ENCODE peak calls at places on chromosomes 11 and 22, in eight cellular contexts. C is pancreas, A is ovary, Y is neuronal stem cell, R is HAP-1, F is lower lobe of right lung, S is tibial artery, P is endodermal cell. G is an unnamed sample.

GRCh38 chr22:32696089-32696488 is 105.4 kb upstream of the TIMP3 start:
- DNase-seq in C (no peak), A (no peak), Y (no peak), R (no peak), F (no peak), S (no peak), P (no peak), G (no peak)

GRCh38 chr11:2702771-2703486 is 3.1 kb upstream of the KCNQ1OT1 start:
- DNase-seq in C (no peak), A (peak; percentile 25), Y (no peak), R (no peak), F (peak; percentile 32), S (no peak), P (peak; percentile 53), G (no peak)

GRCh38 chr22:44957267-44957905 is 52.4 kb downstream of the PHF21B start:
- DNase-seq in C (no peak), A (no peak), Y (peak; percentile 18), R (no peak), F (no peak), S (no peak), P (peak; percentile 72), G (no peak)

GRCh38 chr11:72773291-72773690 is 20.6 kb downstream of the STARD10 start:
- DNase-seq in C (peak; percentile 63), A (peak; percentile 67), Y (no peak), R (no peak), F (no peak), S (no peak), P (no peak), G (peak; percentile 81)

GRCh38 chr11:96246718-96247540 is 96.1 kb downstream of the MAML2 start:
- DNase-seq in C (no peak), A (no peak), Y (no peak), R (no peak), F (no peak), S (no peak), P (no peak), G (no peak)

GRCh38 chr11:107683807-107684206 is 28.0 kb downstream of the SLN start:
- DNase-seq in C (no peak), A (no peak), Y (no peak), R (no peak), F (no peak), S (no peak), P (peak; percentile 72), G (no peak)

GRCh38 chr11:1843796-1844195 is 5.0 kb downstream of the TNNI2 start:
- DNase-seq in C (no peak), A (no peak), Y (no peak), R (no peak), F (no peak), S (no peak), P (no peak), G (no peak)

GRCh38 chr11:8745431-8745986 is 62.9 kb downstream of the RPL27A start:
- DNase-seq in C (no peak), A (no peak), Y (no peak), R (no peak), F (no peak), S (no peak), P (no peak), G (no peak)

GRCh38 chr22:45223304-45224117 is 17.2 kb downstream of the KIAA0930 start:
- DNase-seq in C (no peak), A (no peak), Y (no peak), R (no peak), F (no peak), S (no peak), P (peak; percentile 38), G (no peak)

GRCh38 chr11:12236744-12237101 is 126.3 kb downstream of the MICAL2 start:
- DNase-seq in C (no peak), A (no peak), Y (no peak), R (no peak), F (no peak), S (no peak), P (no peak), G (no peak)

GRCh38 chr22:40345801-40346177 is 511 bp upstream of the ADSL start:
- DNase-seq in C (peak; percentile 13), A (no peak), Y (no peak), R (peak; percentile 52), F (peak; percentile 64), S (no peak), P (peak; percentile 69), G (no peak)

GRCh38 chr22:36727110-36727509 is 23.6 kb upstream of the CACNG2 start:
- DNase-seq in C (no peak), A (no peak), Y (no peak), R (no peak), F (no peak), S (no peak), P (peak; percentile 24), G (no peak)

GRCh38 chr22:47400701-47401591 is 638.5 kb downstream of the TBC1D22A start:
- DNase-seq in C (no peak), A (no peak), Y (no peak), R (no peak), F (no peak), S (peak; percentile 55), P (no peak), G (no peak)

GRCh38 chr11:16785520-16786128 is 47.2 kb downstream of the C11orf58 start:
- DNase-seq in C (peak; percentile 37), A (peak; percentile 46), Y (peak; percentile 67), R (peak; percentile 55), F (peak; percentile 65), S (peak; percentile 77), P (peak; percentile 91), G (peak; percentile 91)

GRCh38 chr11:99418927-99419707 is 398.4 kb downstream of the CNTN5 start:
- DNase-seq in C (no peak), A (no peak), Y (no peak), R (no peak), F (no peak), S (no peak), P (no peak), G (no peak)

GRCh38 chr22:19176732-19177131 is 1.8 kb downstream of the SLC25A1 start:
- DNase-seq in C (no peak), A (no peak), Y (no peak), R (no peak), F (no peak), S (no peak), P (peak; percentile 55), G (no peak)

GRCh38 chr22:19176175-19176630 is 2.3 kb downstream of the SLC25A1 start:
- DNase-seq in C (no peak), A (no peak), Y (no peak), R (no peak), F (no peak), S (no peak), P (peak; percentile 63), G (no peak)

GRCh38 chr22:19178659-19179471 is at the start of gene SLC25A1:
- DNase-seq in C (peak; percentile 92), A (peak; percentile 91), Y (peak; percentile 90), R (peak; percentile 83), F (peak; percentile 94), S (peak; percentile 96), P (peak; percentile 97), G (peak; percentile 90)

GRCh38 chr22:19178065-19178658 is 374 bp downstream of the SLC25A1 start:
- DNase-seq in C (peak; percentile 58), A (peak; percentile 64), Y (peak; percentile 55), R (peak; percentile 45), F (peak; percentile 74), S (no peak), P (peak; percentile 81), G (no peak)

DNA sequence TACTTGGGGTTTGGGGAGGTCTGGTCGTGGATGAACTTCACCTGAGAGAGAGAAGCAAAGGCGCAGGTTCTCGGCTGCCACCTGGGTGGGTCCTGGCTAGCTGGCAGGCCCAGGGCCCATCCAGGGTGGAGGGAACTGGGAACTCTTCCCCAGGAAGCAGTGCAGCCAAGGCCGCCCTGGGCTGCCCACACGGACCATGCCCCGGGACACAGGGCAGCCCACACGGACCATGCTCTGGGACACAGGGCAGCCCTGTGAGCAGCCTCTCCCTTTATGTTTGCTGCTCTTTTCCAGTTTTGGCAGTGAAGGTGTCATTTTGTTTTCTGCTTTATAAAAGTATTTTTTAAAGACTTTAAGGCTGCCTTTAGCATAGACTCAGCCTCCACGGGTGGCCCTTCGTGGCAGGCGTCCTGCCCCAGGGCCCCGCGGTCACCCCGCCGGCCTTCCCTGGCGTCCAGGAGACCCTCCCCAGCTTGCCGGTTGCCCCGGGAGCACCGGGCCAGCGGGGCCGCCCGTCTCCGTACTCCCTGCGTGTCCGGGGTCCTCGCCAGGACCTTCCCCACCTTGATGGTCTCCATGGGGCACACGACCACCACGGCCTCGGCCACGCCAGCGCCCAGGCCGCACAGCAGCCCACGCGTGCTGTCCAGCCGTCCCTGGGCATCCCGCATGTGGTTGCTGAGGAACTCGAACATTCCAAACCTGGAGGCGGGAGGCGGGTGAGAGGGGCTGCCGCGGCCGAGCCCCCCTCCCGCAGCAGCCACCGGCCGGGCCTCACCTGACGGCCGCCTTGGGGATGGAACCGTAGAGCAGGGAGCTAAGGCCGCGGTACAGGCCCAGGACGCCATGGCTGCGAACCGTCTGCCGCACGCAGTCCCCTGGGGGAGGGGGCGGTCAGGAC is 1.1 kb downstream of the SLC25A1 start:
- DNase-seq in C (no peak), A (no peak), Y (no peak), R (no peak), F (no peak), S (no peak), P (peak; percentile 54), G (no peak)
- H3K4me1 ChIP-seq in C (peaks cover 19% of the 10 kb centered on the region), A (peaks cover 7% of the 10 kb centered on the region), Y (peaks cover 26% of the 10 kb centered on the region), R (peaks cover 28% of the 10 kb centered on the region), F (peaks cover 42% of the 10 kb centered on the region), S (peaks cover 67% of the 10 kb centered on the region), P (peaks cover 4% of the 10 kb centered on the region), G (peaks cover 64% of the 10 kb centered on the region)

GRCh38 chr11:78262710-78263109 is 74.0 kb downstream of the USP35 start:
- DNase-seq in C (no peak), A (no peak), Y (no peak), R (no peak), F (no peak), S (no peak), P (no peak), G (no peak)

GRCh38 chr11:78261869-78262637 is 73.3 kb downstream of the USP35 start:
- DNase-seq in C (no peak), A (no peak), Y (no peak), R (no peak), F (no peak), S (no peak), P (no peak), G (no peak)

GRCh38 chr11:78257654-78258053 is 68.9 kb downstream of the USP35 start:
- DNase-seq in C (no peak), A (no peak), Y (no peak), R (no peak), F (no peak), S (no peak), P (no peak), G (no peak)

GRCh38 chr11:78259777-78260470 is 71.2 kb downstream of the USP35 start:
- DNase-seq in C (no peak), A (no peak), Y (no peak), R (no peak), F (no peak), S (no peak), P (no peak), G (no peak)

GRCh38 chr11:78261367-78261766 is 72.6 kb downstream of the USP35 start:
- DNase-seq in C (no peak), A (no peak), Y (no peak), R (no peak), F (no peak), S (no peak), P (no peak), G (no peak)
- H3K4me3 ChIP-seq in C (no peak overlapping the region), A (no peak overlapping the region), Y (no peak overlapping the region), R (no peak overlapping the region), F (no peak overlapping the region), S (no peak overlapping the region), P (no peak overlapping the region), G (no peak overlapping the region)

GRCh38 chr22:19723990-19724827 is 870 bp downstream of the GP1BB start:
- DNase-seq in C (no peak), A (no peak), Y (peak; percentile 67), R (peak; percentile 40), F (no peak), S (no peak), P (peak; percentile 90), G (no peak)
- H3K27me3 ChIP-seq in C (no peaks in the 10 kb centered on the region), A (no peaks in the 10 kb centered on the region), Y (peaks cover 98% of the 10 kb centered on the region), R (peaks cover 19% of the 10 kb centered on the region), F (peaks cover 46% of the 10 kb centered on the region), S (no peaks in the 10 kb centered on the region), P (peaks cover 100% of the 10 kb centered on the region), G (no peaks in the 10 kb centered on the region)

GRCh38 chr11:78354741-78355705 is 62.6 kb downstream of the GAB2 start:
- DNase-seq in C (no peak), A (no peak), Y (no peak), R (peak; percentile 35), F (peak; percentile 55), S (no peak), P (no peak), G (no peak)
- H3K4me1 ChIP-seq in C (no peaks in the 10 kb centered on the region), A (peaks cover 15% of the 10 kb centered on the region), Y (peaks cover 20% of the 10 kb centered on the region), R (peaks cover 67% of the 10 kb centered on the region), F (peaks cover 61% of the 10 kb centered on the region), S (peaks cover 40% of the 10 kb centered on the region), P (peaks cover 19% of the 10 kb centered on the region), G (peaks cover 48% of the 10 kb centered on the region)